ENCODE peak calls at places on chromosomes 5 and 9, in nine cellular contexts. X is glutamatergic neuron; Z is EL; T is Caco-2; Y is iPS DF 19.7; S is NCI-H446 treated with DMSO at 0.1 percent for 48 hours; H is stimulated activated naive CD8-positive, alpha-beta T cell treated with anti-CD3 and anti-CD28 coated beads, Interleukin-15, amount 100 ng/mL, for 72 hours; Q is ELF-1; L is HTR-8/SVneo. C is an unnamed sample.

GRCh38 chr5:113270081-113270480 is 164.7 kb downstream of the TSSK1B start:
- DNase-seq in X (no peak), Z (no peak), T (no peak), Y (no peak), S (no peak), H (no peak), Q (no peak), L (no peak), C (no peak)

GRCh38 chr9:134564431-134565170 is 77.0 kb upstream of the COL5A1 start:
- DNase-seq in X (no peak), Z (peak), T (no peak), Y (no peak), S (no peak), H (no peak), Q (no peak), L (peak), C (no peak)

GRCh38 chr5:1737790-1738405 is 61.7 kb downstream of the MRPL36 start:
- DNase-seq in X (no peak), Z (peak), T (peak), Y (no peak), S (no peak), H (peak), Q (peak), L (no peak), C (no peak)

GRCh38 chr9:114273461-114273881 is 49.4 kb upstream of the ORM1 start:
- DNase-seq in X (peak), Z (no peak), T (peak), Y (no peak), S (no peak), H (no peak), Q (no peak), L (no peak), C (no peak)

GRCh38 chr9:7125231-7125630 is 367.5 kb downstream of the KDM4C start:
- DNase-seq in X (no peak), Z (no peak), T (no peak), Y (no peak), S (no peak), H (no peak), Q (no peak), L (no peak), C (no peak)

GRCh38 chr9:137280478-137281344 is 3.2 kb downstream of the TOR4A start:
- DNase-seq in X (peak), Z (no peak), T (no peak), Y (no peak), S (no peak), H (no peak), Q (peak), L (no peak), C (no peak)

GRCh38 chr9:108235599-108235998 is 620.2 kb downstream of the ACTL7B start:
- DNase-seq in X (no peak), Z (no peak), T (no peak), Y (no peak), S (no peak), H (no peak), Q (no peak), L (no peak), C (no peak)

GRCh38 chr5:53006920-53007890 is 18.1 kb downstream of the ITGA2 start:
- DNase-seq in X (no peak), Z (no peak), T (no peak), Y (no peak), S (no peak), H (no peak), Q (no peak), L (no peak), C (no peak)